ENCODE peak calls at places on chromosomes 12 and 14, in nine cellular contexts. A is CD8-positive, alpha-beta T cell; N is caudate nucleus; D is psoas muscle; J is naive thymus-derived CD4-positive, alpha-beta T cell; U is aorta; V is A549; P is WERI-Rb-1; H is prostate gland. L is an unnamed sample.

GRCh38 chr12:31369712-31370521 is 44.0 kb upstream of the SINHCAF start:
- DNase-seq in A (no peak), N (no peak), D (no peak), J (no peak), U (peak; percentile 53), V (no peak), P (no peak), H (peak; percentile 52), L (no peak)

GRCh38 chr14:103862393-103862782 is 15.0 kb upstream of the PPP1R13B start:
- DNase-seq in A (no peak), N (no peak), D (no peak), J (no peak), U (no peak), V (no peak), P (no peak), H (no peak), L (no peak)

GRCh38 chr14:104278214-104278534 is 139.8 kb downstream of the KIF26A start:
- DNase-seq in A (no peak), N (no peak), D (no peak), J (no peak), U (no peak), V (no peak), P (no peak), H (no peak), L (no peak)

GRCh38 chr12:65495233-65495632 is 216.8 kb downstream of the MSRB3 start:
- DNase-seq in A (no peak), N (no peak), D (no peak), J (no peak), U (no peak), V (peak; percentile 20), P (no peak), H (no peak), L (no peak)

GRCh38 chr12:62631531-62632520 is 165.2 kb downstream of the MON2 start:
- DNase-seq in A (peak; percentile 24), N (peak; percentile 47), D (peak; percentile 68), J (peak; percentile 10), U (peak; percentile 74), V (peak; percentile 68), P (peak; percentile 55), H (peak; percentile 68), L (no peak)

GRCh38 chr12:75404231-75404630 is 13.3 kb downstream of the GLIPR1L2 start:
- DNase-seq in A (no peak), N (no peak), D (no peak), J (no peak), U (no peak), V (no peak), P (no peak), H (no peak), L (no peak)

GRCh38 chr14:30935445-30935844 is 61.1 kb downstream of the COCH start:
- DNase-seq in A (no peak), N (no peak), D (no peak), J (no peak), U (no peak), V (no peak), P (no peak), H (no peak), L (no peak)

GRCh38 chr12:4443616-4444015 is 2.0 kb downstream of the FGF6 start:
- DNase-seq in A (no peak), N (no peak), D (no peak), J (no peak), U (no peak), V (no peak), P (no peak), H (no peak), L (no peak)

GRCh38 chr14:100669011-100669412 is 57.7 kb upstream of the DLK1 start:
- DNase-seq in A (no peak), N (no peak), D (no peak), J (no peak), U (no peak), V (no peak), P (no peak), H (no peak), L (no peak)

GRCh38 chr12:79858518-79858917 is 76.4 kb downstream of the PPP1R12A start:
- DNase-seq in A (no peak), N (no peak), D (no peak), J (no peak), U (no peak), V (no peak), P (no peak), H (no peak), L (no peak)

GRCh38 chr12:112179936-112180335 is 54.6 kb downstream of the TRAFD1 start:
- DNase-seq in A (no peak), N (no peak), D (peak; percentile 19), J (no peak), U (no peak), V (no peak), P (no peak), H (no peak), L (no peak)

GRCh38 chr14:102479107-102479506 is 30.5 kb downstream of the ANKRD9 start:
- DNase-seq in A (no peak), N (no peak), D (no peak), J (no peak), U (no peak), V (no peak), P (no peak), H (no peak), L (no peak)

GRCh38 chr14:102481791-102482238 is 27.8 kb downstream of the ANKRD9 start:
- DNase-seq in A (no peak), N (no peak), D (no peak), J (no peak), U (peak; percentile 24), V (peak; percentile 35), P (no peak), H (peak; percentile 72), L (peak; percentile 75)

GRCh38 chr14:102479777-102480176 is 29.8 kb downstream of the ANKRD9 start:
- DNase-seq in A (no peak), N (no peak), D (peak; percentile 80), J (no peak), U (peak; percentile 53), V (no peak), P (no peak), H (peak; percentile 40), L (no peak)

GRCh38 chr14:102484316-102484715 is 25.3 kb downstream of the ANKRD9 start:
- DNase-seq in A (no peak), N (no peak), D (no peak), J (no peak), U (peak; percentile 30), V (no peak), P (no peak), H (no peak), L (no peak)

DNA sequence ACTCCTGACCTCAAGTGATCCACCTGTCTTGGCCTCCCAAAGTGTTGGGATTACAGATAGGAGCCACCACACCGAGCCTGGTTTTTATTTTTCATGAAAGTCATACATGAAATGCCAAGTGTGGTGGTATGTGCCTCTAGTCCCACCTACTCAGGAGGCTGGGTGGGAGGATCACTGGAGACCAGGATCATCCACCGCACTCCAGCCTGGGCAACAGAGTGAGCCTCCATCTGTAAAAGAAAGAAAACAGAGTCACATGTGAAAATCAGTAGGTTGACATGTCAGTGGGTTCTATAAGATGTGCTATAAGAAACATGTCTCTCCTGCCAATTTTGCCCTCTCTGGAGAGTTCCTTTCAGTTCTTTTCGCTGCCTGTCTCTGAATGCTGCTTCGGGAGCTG is 28.2 kb downstream of the ANKRD9 start:
- DNase-seq in A (no peak), N (no peak), D (no peak), J (no peak), U (no peak), V (no peak), P (no peak), H (no peak), L (no peak)
- H3K27ac ChIP-seq in A (no peak overlapping the region), N (peak overlapping the region; percentile 14), D (no peak overlapping the region), J (no peak overlapping the region), U (no peak overlapping the region), V (peak overlapping the region; percentile 30), P (no peak overlapping the region), H (peak overlapping the region; percentile 75), L (peak overlapping the region; percentile 54)

GRCh38 chr14:97025722-97026121 is 228.5 kb downstream of the VRK1 start:
- DNase-seq in A (no peak), N (no peak), D (no peak), J (no peak), U (no peak), V (no peak), P (no peak), H (no peak), L (no peak)
- H3K27ac ChIP-seq in A (no peak overlapping the region), N (no peak overlapping the region), D (no peak overlapping the region), J (no peak overlapping the region), U (no peak overlapping the region), V (no peak overlapping the region), P (no peak overlapping the region), H (no peak overlapping the region), L (no peak overlapping the region)

GRCh38 chr14:24095196-24096068 is 1.3 kb downstream of the PCK2 start:
- DNase-seq in A (peak; percentile 26), N (no peak), D (peak; percentile 70), J (no peak), U (peak; percentile 78), V (peak; percentile 62), P (peak; percentile 79), H (no peak), L (no peak)
- H3K27ac ChIP-seq in A (peak overlapping the region; percentile 76), N (no peak overlapping the region), D (peak overlapping the region; percentile 75), J (peak overlapping the region; percentile 92), U (no peak overlapping the region), V (peak overlapping the region; percentile 100), P (peak overlapping the region; percentile 83), H (peak overlapping the region; percentile 93), L (peak overlapping the region; percentile 82)

DNA sequence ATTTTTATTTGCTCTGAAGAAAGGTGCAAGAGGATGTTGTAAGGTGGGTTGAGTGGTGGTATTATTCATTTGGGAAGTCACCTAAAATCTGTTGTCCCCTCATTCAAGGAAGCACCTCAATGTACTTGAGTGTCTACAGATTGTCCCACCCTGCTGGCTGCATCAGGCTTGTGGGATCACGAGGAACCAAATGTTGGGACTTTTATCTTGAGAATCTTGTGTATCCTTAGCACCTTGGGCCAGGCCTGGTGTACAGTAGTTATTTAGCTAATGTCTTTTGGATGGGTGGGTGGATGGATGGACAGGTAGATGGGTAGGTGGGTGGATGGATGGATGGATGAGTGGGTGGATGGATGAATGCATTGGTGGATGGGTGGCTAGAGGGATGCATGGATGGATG is 519.3 kb downstream of the BCL11B start:
- DNase-seq in A (no peak), N (no peak), D (no peak), J (no peak), U (no peak), V (no peak), P (no peak), H (no peak), L (no peak)
- H3K27ac ChIP-seq in A (no peak overlapping the region), N (no peak overlapping the region), D (no peak overlapping the region), J (no peak overlapping the region), U (no peak overlapping the region), V (no peak overlapping the region), P (no peak overlapping the region), H (no peak overlapping the region), L (no peak overlapping the region)

GRCh38 chr12:115174928-115175327 is 491.0 kb upstream of the TBX3 start:
- DNase-seq in A (no peak), N (no peak), D (no peak), J (no peak), U (no peak), V (no peak), P (peak; percentile 19), H (no peak), L (no peak)
- H3K27ac ChIP-seq in A (no peak overlapping the region), N (no peak overlapping the region), D (no peak overlapping the region), J (no peak overlapping the region), U (no peak overlapping the region), V (no peak overlapping the region), P (no peak overlapping the region), H (no peak overlapping the region), L (no peak overlapping the region)